ENCODE peak calls at places on chromosomes 6 and 20, in eight cellular contexts. One of them, this sample, is unnamed.

GRCh38 chr20:9353916-9354276 is 160.5 kb upstream of the LAMP5 start:
- ATAC-seq in IMR-90: peak; percentile 44
- ATAC-seq in activated B cell treated with CpG ODN at 0.5 μM for 24 hours: no peak
- ATAC-seq in gastroesophageal sphincter: peak; percentile 22
- ATAC-seq in aorta: no peak
- ATAC-seq in right cardiac atrium: no peak
- ATAC-seq in heart right ventricle: no peak
- ATAC-seq in psoas muscle: no peak
- ATAC-seq in this sample: no peak

GRCh38 chr6:134372603-134373281 is 54.8 kb upstream of the SGK1 start:
- ATAC-seq in right cardiac atrium: peak; percentile 71
- ATAC-seq in psoas muscle: peak; percentile 49
- ATAC-seq in heart right ventricle: no peak
- ATAC-seq in gastroesophageal sphincter: peak; percentile 79
- ATAC-seq in IMR-90: peak; percentile 73
- ATAC-seq in activated B cell treated with CpG ODN at 0.5 μM for 24 hours: no peak
- ATAC-seq in aorta: peak; percentile 68
- ATAC-seq in this sample: peak; percentile 6

GRCh38 chr6:158000530-158001307 is 19.1 kb downstream of the SYNJ2 start:
- ATAC-seq in heart right ventricle: no peak
- ATAC-seq in gastroesophageal sphincter: no peak
- ATAC-seq in psoas muscle: no peak
- ATAC-seq in aorta: no peak
- ATAC-seq in activated B cell treated with CpG ODN at 0.5 μM for 24 hours: no peak
- ATAC-seq in right cardiac atrium: no peak
- ATAC-seq in IMR-90: no peak
- ATAC-seq in this sample: no peak

GRCh38 chr6:110560239-110561015 is 84.0 kb upstream of the SLC22A16 start:
- ATAC-seq in right cardiac atrium: no peak
- ATAC-seq in IMR-90: no peak
- ATAC-seq in psoas muscle: no peak
- ATAC-seq in gastroesophageal sphincter: no peak
- ATAC-seq in activated B cell treated with CpG ODN at 0.5 μM for 24 hours: peak; percentile 28
- ATAC-seq in heart right ventricle: no peak
- ATAC-seq in aorta: no peak
- ATAC-seq in this sample: no peak

GRCh38 chr6:24664049-24664987 is 2.4 kb downstream of the TDP2 start:
- ATAC-seq in right cardiac atrium: no peak
- ATAC-seq in psoas muscle: no peak
- ATAC-seq in activated B cell treated with CpG ODN at 0.5 μM for 24 hours: no peak
- ATAC-seq in heart right ventricle: no peak
- ATAC-seq in gastroesophageal sphincter: no peak
- ATAC-seq in IMR-90: no peak
- ATAC-seq in aorta: no peak
- ATAC-seq in this sample: no peak

GRCh38 chr6:13593720-13594119 is 19.3 kb downstream of the SIRT5 start:
- ATAC-seq in right cardiac atrium: no peak
- ATAC-seq in psoas muscle: no peak
- ATAC-seq in heart right ventricle: no peak
- ATAC-seq in aorta: no peak
- ATAC-seq in gastroesophageal sphincter: no peak
- ATAC-seq in activated B cell treated with CpG ODN at 0.5 μM for 24 hours: no peak
- ATAC-seq in IMR-90: peak; percentile 75
- ATAC-seq in this sample: no peak

GRCh38 chr20:22288156-22288555 is 296.2 kb downstream of the FOXA2 start:
- ATAC-seq in gastroesophageal sphincter: peak; percentile 11
- ATAC-seq in right cardiac atrium: no peak
- ATAC-seq in aorta: no peak
- ATAC-seq in heart right ventricle: no peak
- ATAC-seq in activated B cell treated with CpG ODN at 0.5 μM for 24 hours: no peak
- ATAC-seq in psoas muscle: no peak
- ATAC-seq in IMR-90: no peak
- ATAC-seq in this sample: no peak

GRCh38 chr6:163956571-163957407 is 542.3 kb downstream of the QKI start:
- ATAC-seq in right cardiac atrium: peak; percentile 92
- ATAC-seq in psoas muscle: peak; percentile 90
- ATAC-seq in gastroesophageal sphincter: peak; percentile 86
- ATAC-seq in heart right ventricle: peak; percentile 82
- ATAC-seq in IMR-90: peak; percentile 73
- ATAC-seq in aorta: peak; percentile 85
- ATAC-seq in activated B cell treated with CpG ODN at 0.5 μM for 24 hours: peak; percentile 88
- ATAC-seq in this sample: peak; percentile 70

GRCh38 chr6:167153523-167153959 is 4.2 kb downstream of the GPR31 start:
- ATAC-seq in heart right ventricle: no peak
- ATAC-seq in psoas muscle: no peak
- ATAC-seq in activated B cell treated with CpG ODN at 0.5 μM for 24 hours: peak; percentile 62
- ATAC-seq in gastroesophageal sphincter: no peak
- ATAC-seq in right cardiac atrium: peak; percentile 68
- ATAC-seq in aorta: no peak
- ATAC-seq in IMR-90: no peak
- ATAC-seq in this sample: peak; percentile 19

GRCh38 chr6:20117474-20117873 is 94.8 kb downstream of the MBOAT1 start:
- ATAC-seq in activated B cell treated with CpG ODN at 0.5 μM for 24 hours: no peak
- ATAC-seq in gastroesophageal sphincter: no peak
- ATAC-seq in IMR-90: no peak
- ATAC-seq in aorta: no peak
- ATAC-seq in psoas muscle: no peak
- ATAC-seq in right cardiac atrium: no peak
- ATAC-seq in heart right ventricle: no peak
- ATAC-seq in this sample: no peak

GRCh38 chr20:63554361-63555278 is 661 bp downstream of the FNDC11 start:
- ATAC-seq in gastroesophageal sphincter: no peak
- ATAC-seq in activated B cell treated with CpG ODN at 0.5 μM for 24 hours: peak; percentile 9
- ATAC-seq in IMR-90: no peak
- ATAC-seq in aorta: no peak
- ATAC-seq in heart right ventricle: no peak
- ATAC-seq in right cardiac atrium: no peak
- ATAC-seq in psoas muscle: no peak
- ATAC-seq in this sample: peak; percentile 4

This sample was measured in activated CD4-positive, CD25-positive, alpha-beta regulatory T cell treated with anti-CD3 and anti-CD28 coated beads, Interleukin-2, amount 50 U/mL, for 24 hours.